ENCODE peak calls at places on chromosomes 16 and 17, in six cellular contexts. M, K, Q, L, P and T are unnamed samples.

GRCh38 chr16:19901164-19901563 is 16.5 kb upstream of the GPRC5B start:
- DNase-seq in P (no peak), K (no peak), M (no peak), L (no peak), Q (no peak), T (no peak)

GRCh38 chr16:31484491-31485171 is 1.7 kb downstream of the SLC5A2 start:
- DNase-seq in Q (peak; percentile 36), P (peak; percentile 46), K (no peak), L (no peak), M (no peak), T (no peak)

GRCh38 chr16:85445779-85446222 is 167.3 kb upstream of the GSE1 start:
- DNase-seq in M (no peak), P (no peak), Q (no peak), L (no peak), K (no peak), T (peak; percentile 38)

GRCh38 chr16:56711862-56712261 is 18.1 kb upstream of the NUP93 start:
- DNase-seq in K (no peak), P (no peak), Q (no peak), M (no peak), L (no peak), T (no peak)

GRCh38 chr17:79211061-79211770 is 136.6 kb downstream of the ENGASE start:
- DNase-seq in L (no peak), M (no peak), K (no peak), P (peak; percentile 9), Q (no peak), T (no peak)

GRCh38 chr16:71882505-71883192 is 1.3 kb downstream of the ZNF821 start:
- DNase-seq in K (no peak), M (peak; percentile 82), Q (peak; percentile 79), P (peak; percentile 66), L (peak; percentile 83), T (peak; percentile 48)

GRCh38 chr17:4394208-4395110 is 28.0 kb upstream of the UBE2G1 start:
- DNase-seq in L (no peak), Q (no peak), M (no peak), P (no peak), K (no peak), T (no peak)

GRCh38 chr17:82826956-82827355 is 12.9 kb downstream of the ZNF750 start:
- DNase-seq in M (no peak), K (no peak), L (no peak), P (no peak), Q (no peak), T (no peak)

GRCh38 chr17:63640038-63640437 is 17.8 kb downstream of the MAP3K3 start:
- DNase-seq in L (no peak), M (no peak), Q (no peak), P (no peak), K (no peak), T (no peak)

GRCh38 chr16:86568677-86569623 is 2.3 kb downstream of the FOXC2 start:
- DNase-seq in L (peak; percentile 27), K (no peak), P (no peak), Q (no peak), M (no peak), T (no peak)

GRCh38 chr16:66116163-66116792 is 250.2 kb upstream of the CDH5 start:
- DNase-seq in K (no peak), M (no peak), Q (peak; percentile 25), L (no peak), P (no peak), T (no peak)

GRCh38 chr16:58197314-58198012 is 443 bp downstream of the CSNK2A2 start:
- DNase-seq in P (peak; percentile 52), L (no peak), K (peak; percentile 24), M (peak; percentile 1), Q (no peak), T (no peak)

GRCh38 chr16:58716468-58716867 is 17.6 kb downstream of the GOT2 start:
- DNase-seq in K (no peak), P (no peak), M (no peak), Q (no peak), L (no peak), T (no peak)

GRCh38 chr16:72921106-72921505 is 126.8 kb downstream of the ZFHX3 start:
- DNase-seq in L (no peak), M (no peak), P (no peak), Q (no peak), K (no peak), T (no peak)

GRCh38 chr16:57187508-57187854 is 1.4 kb downstream of the RSPRY1 start:
- DNase-seq in K (no peak), L (no peak), Q (peak; percentile 22), M (no peak), P (no peak), T (no peak)

GRCh38 chr16:85144026-85144915 is 32.0 kb upstream of the CIBAR2 start:
- DNase-seq in Q (no peak), L (peak; percentile 79), K (peak; percentile 66), M (no peak), P (peak; percentile 55), T (no peak)

GRCh38 chr16:67672306-67672705 is 5.7 kb downstream of the C16orf86 start:
- DNase-seq in Q (no peak), M (no peak), K (peak; percentile 60), L (no peak), P (no peak), T (no peak)

GRCh38 chr16:88475037-88475436 is 22.0 kb downstream of the ZFPM1 start:
- DNase-seq in M (no peak), K (no peak), Q (no peak), P (no peak), L (no peak), T (no peak)

GRCh38 chr17:76266244-76266938 is 1.2 kb downstream of the UBALD2 start:
- DNase-seq in P (peak; percentile 13), Q (peak; percentile 56), M (no peak), L (peak; percentile 53), K (no peak), T (no peak)

GRCh38 chr17:76265624-76266243 is 586 bp downstream of the UBALD2 start:
- DNase-seq in Q (peak; percentile 68), P (peak; percentile 91), K (peak; percentile 77), M (peak; percentile 55), L (peak; percentile 36), T (peak; percentile 86)

GRCh38 chr17:76264755-76265623 is at the start of gene UBALD2:
- DNase-seq in L (peak; percentile 100), K (peak; percentile 100), Q (peak; percentile 100), M (peak; percentile 94), P (peak; percentile 100), T (peak; percentile 99)

GRCh38 chr17:76268015-76268749 is 3.0 kb downstream of the UBALD2 start:
- DNase-seq in P (peak; percentile 92), M (no peak), K (peak; percentile 87), L (peak; percentile 69), Q (peak; percentile 93), T (peak; percentile 74)

DNA sequence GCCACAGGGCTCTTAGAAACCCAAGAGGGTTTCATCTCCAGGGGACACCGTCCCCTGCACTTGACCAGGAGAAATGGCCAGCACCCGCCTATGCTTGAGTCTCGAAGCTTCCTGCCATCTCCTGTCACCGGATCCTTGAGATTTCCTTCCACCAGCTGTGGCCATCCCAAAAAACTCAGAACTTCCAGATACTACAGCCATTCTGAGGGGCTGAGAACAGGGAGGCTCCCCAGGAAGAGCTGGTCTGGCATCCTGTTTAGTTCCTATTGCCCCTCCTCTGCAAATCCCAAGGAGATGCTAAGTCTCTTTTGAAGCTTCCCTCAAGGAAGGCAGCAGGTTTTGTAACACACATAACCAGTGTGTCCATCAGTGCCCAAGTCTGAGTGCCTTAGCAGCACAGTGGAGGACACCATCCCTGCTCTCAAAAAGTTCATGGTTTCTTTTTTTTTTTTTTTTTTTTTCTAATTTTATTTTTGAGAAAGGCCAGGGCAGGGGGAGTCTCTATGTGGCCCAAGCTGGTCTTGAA is 2.0 kb downstream of the UBALD2 start:
- DNase-seq in Q (no peak), L (no peak), K (no peak), M (no peak), P (no peak), T (no peak)
- H3K4me1 ChIP-seq in Q (peaks cover 50% of the 10 kb centered on the region), L (peaks cover 42% of the 10 kb centered on the region), K (peaks cover 62% of the 10 kb centered on the region), M (peaks cover 22% of the 10 kb centered on the region), P (peaks cover 20% of the 10 kb centered on the region), T (peaks cover 49% of the 10 kb centered on the region)

DNA sequence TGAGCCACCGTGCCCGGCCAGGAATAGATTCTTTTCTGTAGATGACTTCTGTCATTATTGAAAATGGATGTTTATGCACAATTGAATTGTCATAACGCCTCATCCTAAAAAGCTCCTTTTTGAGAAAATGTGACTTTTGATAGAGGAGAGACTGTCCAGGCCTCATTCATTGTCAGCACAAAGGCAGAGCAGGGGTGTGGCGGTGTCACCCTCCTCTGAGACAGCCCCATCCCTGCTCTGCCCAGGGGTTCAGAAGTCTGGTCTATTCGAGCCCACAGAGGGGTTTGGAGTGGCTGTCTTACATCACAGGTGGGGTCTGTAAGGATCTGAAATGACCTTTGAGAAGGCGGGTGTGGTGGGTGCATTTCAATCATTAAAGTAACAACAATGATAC is 160.9 kb downstream of the SEC14L1 start:
- DNase-seq in K (no peak), L (no peak), M (no peak), P (no peak), Q (no peak), T (no peak)
- H3K4me1 ChIP-seq in K (no peaks in the 10 kb centered on the region), L (peaks cover 3% of the 10 kb centered on the region), M (peaks cover 10% of the 10 kb centered on the region), P (no peaks in the 10 kb centered on the region), Q (peaks cover 21% of the 10 kb centered on the region), T (peaks cover 13% of the 10 kb centered on the region)

DNA sequence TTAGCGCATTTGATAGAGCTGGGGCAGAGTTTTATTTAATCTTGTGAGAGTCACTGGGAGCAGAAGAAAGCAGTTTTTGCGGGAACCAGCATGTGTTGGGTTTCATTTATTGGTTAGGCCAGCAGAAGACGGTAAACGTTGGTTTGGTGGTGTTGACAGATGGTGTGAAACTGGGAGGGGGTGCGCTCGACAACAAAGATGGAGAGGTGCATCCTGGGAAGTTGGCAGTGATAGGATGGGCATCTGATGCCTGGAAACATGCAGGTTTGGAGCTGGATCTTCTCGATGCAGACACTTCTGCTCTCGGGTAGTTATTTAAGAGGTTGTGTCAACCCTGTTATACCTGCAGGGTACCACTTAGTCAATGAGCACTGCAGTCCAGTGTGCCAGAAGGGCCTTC is 24.9 kb upstream of the CLEC18A start:
- DNase-seq in Q (no peak), M (no peak), P (no peak), L (no peak), K (no peak), T (no peak)
- H3K4me1 ChIP-seq in Q (peaks cover 37% of the 10 kb centered on the region), M (peaks cover 4% of the 10 kb centered on the region), P (peaks cover 9% of the 10 kb centered on the region), L (peaks cover 8% of the 10 kb centered on the region), K (peaks cover 64% of the 10 kb centered on the region), T (no peaks in the 10 kb centered on the region)

GRCh38 chr17:31050948-31051347 is 43.8 kb upstream of the NF1 start:
- DNase-seq in L (no peak), M (no peak), K (no peak), P (no peak), Q (no peak), T (no peak)

GRCh38 chr17:31052187-31052889 is 42.4 kb upstream of the NF1 start:
- DNase-seq in P (peak; percentile 86), Q (peak; percentile 95), K (peak; percentile 59), L (no peak), M (no peak), T (no peak)

GRCh38 chr17:31051517-31051916 is 43.3 kb upstream of the NF1 start:
- DNase-seq in Q (no peak), L (no peak), K (no peak), P (no peak), M (no peak), T (no peak)

GRCh38 chr17:31053076-31053475 is 41.7 kb upstream of the NF1 start:
- DNase-seq in L (no peak), K (no peak), Q (no peak), P (no peak), M (no peak), T (no peak)

DNA sequence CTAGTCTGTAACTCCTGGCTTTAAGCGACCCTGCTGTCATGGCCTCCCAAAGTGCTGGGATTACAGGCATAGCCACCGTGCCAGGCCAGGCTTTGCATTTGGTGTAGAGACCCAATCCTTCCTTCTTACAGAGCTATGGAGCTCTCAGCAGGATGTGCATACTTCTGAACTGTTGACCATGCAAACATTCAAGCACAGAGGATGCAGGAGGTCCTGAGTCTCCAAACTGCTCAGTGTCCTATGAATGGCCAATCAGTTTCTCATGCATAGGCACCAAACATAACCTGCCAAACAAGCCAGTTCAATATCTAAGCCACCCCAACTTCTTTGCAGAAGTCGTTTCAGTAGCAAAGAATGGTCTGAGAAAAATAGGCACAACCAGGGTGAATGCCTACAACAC is 40.0 kb upstream of the NF1 start:
- DNase-seq in L (no peak), P (no peak), M (no peak), Q (no peak), K (no peak), T (no peak)
- H3K4me1 ChIP-seq in L (no peaks in the 10 kb centered on the region), P (peaks cover 3% of the 10 kb centered on the region), M (no peaks in the 10 kb centered on the region), Q (no peaks in the 10 kb centered on the region), K (peaks cover 13% of the 10 kb centered on the region), T (no peaks in the 10 kb centered on the region)